ENCODE peak calls at places on chromosome 14, in five cellular contexts. D is endothelial cell, P is activated B cell treated with CpG ODN at 0.5 μM for 24 hours, J is fibroblast of mammary gland, G is BJ. K is an unnamed sample.

GRCh38 chr14:95356245-95356850 is 36.6 kb upstream of the CLMN start:
- DNase-seq in D (no peak), P (no peak), J (no peak), G (no peak), K (peak)

GRCh38 chr14:71684323-71684722 is 247.9 kb upstream of the RGS6 start:
- DNase-seq in D (no peak), P (no peak), J (no peak), G (no peak), K (no peak)

GRCh38 chr14:87044807-87045206 is 948.2 kb downstream of the GALC start:
- DNase-seq in D (no peak), P (no peak), J (no peak), G (no peak), K (no peak)

GRCh38 chr14:82009076-82009475 is 475.4 kb upstream of the SEL1L start:
- DNase-seq in D (no peak), P (no peak), J (no peak), G (no peak), K (no peak)

GRCh38 chr14:60090864-60091519 is 731 bp upstream of the PCNX4 start:
- DNase-seq in D (no peak), P (no peak), J (peak), G (no peak), K (peak)

GRCh38 chr14:51504626-51505025 is 147.1 kb upstream of the FRMD6 start:
- DNase-seq in D (no peak), P (no peak), J (no peak), G (no peak), K (no peak)

GRCh38 chr14:96398432-96398831 is 6.5 kb downstream of the AK7 start:
- DNase-seq in D (no peak), P (no peak), J (no peak), G (no peak), K (no peak)

GRCh38 chr14:68631691-68632590 is 160.9 kb downstream of the ZFP36L1 start:
- DNase-seq in D (no peak), P (no peak), J (no peak), G (no peak), K (no peak)

GRCh38 chr14:81452341-81452740 is 52.2 kb upstream of the STON2 start:
- DNase-seq in D (no peak), P (no peak), J (no peak), G (no peak), K (no peak)

GRCh38 chr14:100871234-100872186 is 32.0 kb downstream of the RTL1 start:
- DNase-seq in D (no peak), P (no peak), J (peak), G (no peak), K (no peak)

GRCh38 chr14:59189281-59189821 is 884 bp downstream of the DAAM1 start:
- DNase-seq in D (no peak), P (peak), J (no peak), G (no peak), K (no peak)

GRCh38 chr14:29652586-29652985 is 275.1 kb downstream of the PRKD1 start:
- DNase-seq in D (no peak), P (no peak), J (no peak), G (no peak), K (no peak)

GRCh38 chr14:77204907-77205306 is 23.3 kb downstream of the TMEM63C start:
- DNase-seq in D (no peak), P (no peak), J (no peak), G (no peak), K (no peak)

GRCh38 chr14:20630340-20631022 is 11.0 kb downstream of the OR6S1 start:
- DNase-seq in D (peak), P (no peak), J (peak), G (no peak), K (peak)

GRCh38 chr14:74299061-74299545 is 3.6 kb downstream of the ABCD4 start:
- DNase-seq in D (peak), P (no peak), J (peak), G (no peak), K (no peak)

GRCh38 chr14:101833045-101833444 is 71.5 kb downstream of the PPP2R5C start:
- DNase-seq in D (no peak), P (no peak), J (no peak), G (no peak), K (no peak)

GRCh38 chr14:103118663-103119404 is 4.4 kb upstream of the TNFAIP2 start:
- DNase-seq in D (no peak), P (no peak), J (no peak), G (no peak), K (no peak)

GRCh38 chr14:105195533-105196227 is 14.6 kb upstream of the NUDT14 start:
- DNase-seq in D (peak), P (no peak), J (no peak), G (no peak), K (no peak)

GRCh38 chr14:20347747-20348146 is 4.3 kb downstream of the PARP2 start:
- DNase-seq in D (no peak), P (no peak), J (no peak), G (no peak), K (no peak)

GRCh38 chr14:55800443-55800842 is 220.4 kb downstream of the KTN1 start:
- DNase-seq in D (no peak), P (no peak), J (no peak), G (no peak), K (no peak)

GRCh38 chr14:24734917-24735500 is 101.0 kb upstream of the GZMB start:
- DNase-seq in D (peak), P (no peak), J (peak), G (peak), K (peak)

GRCh38 chr14:70078329-70078728 is 110.4 kb downstream of the SLC8A3 start:
- DNase-seq in D (no peak), P (no peak), J (no peak), G (no peak), K (no peak)

GRCh38 chr14:58712357-58712756 is 74.6 kb downstream of the DACT1 start:
- DNase-seq in D (no peak), P (no peak), J (no peak), G (no peak), K (no peak)

GRCh38 chr14:93262446-93262845 is 55.4 kb downstream of the UBR7 start:
- DNase-seq in D (no peak), P (no peak), J (no peak), G (no peak), K (no peak)

GRCh38 chr14:103122578-103123127 is 608 bp upstream of the TNFAIP2 start:
- DNase-seq in D (peak), P (no peak), J (no peak), G (no peak), K (no peak)

GRCh38 chr14:102538598-102539543 is 29.3 kb upstream of the ANKRD9 start:
- DNase-seq in D (no peak), P (no peak), J (no peak), G (no peak), K (no peak)

GRCh38 chr14:69043007-69043444 is 63.9 kb upstream of the ACTN1 start:
- DNase-seq in D (no peak), P (no peak), J (no peak), G (no peak), K (no peak)

GRCh38 chr14:55899531-55899930 is 218.7 kb upstream of the PELI2 start:
- DNase-seq in D (no peak), P (no peak), J (peak), G (no peak), K (no peak)

GRCh38 chr14:89042021-89042420 is 217.6 kb downstream of the TTC8 start:
- DNase-seq in D (no peak), P (no peak), J (no peak), G (no peak), K (no peak)

GRCh38 chr14:89040438-89041244 is 216.2 kb downstream of the TTC8 start:
- DNase-seq in D (peak), P (peak), J (peak), G (peak), K (no peak)

GRCh38 chr14:89037065-89037464 is 212.6 kb downstream of the TTC8 start:
- DNase-seq in D (no peak), P (no peak), J (no peak), G (no peak), K (no peak)

GRCh38 chr14:89040080-89040437 is 215.6 kb downstream of the TTC8 start:
- DNase-seq in D (no peak), P (no peak), J (no peak), G (no peak), K (no peak)

DNA sequence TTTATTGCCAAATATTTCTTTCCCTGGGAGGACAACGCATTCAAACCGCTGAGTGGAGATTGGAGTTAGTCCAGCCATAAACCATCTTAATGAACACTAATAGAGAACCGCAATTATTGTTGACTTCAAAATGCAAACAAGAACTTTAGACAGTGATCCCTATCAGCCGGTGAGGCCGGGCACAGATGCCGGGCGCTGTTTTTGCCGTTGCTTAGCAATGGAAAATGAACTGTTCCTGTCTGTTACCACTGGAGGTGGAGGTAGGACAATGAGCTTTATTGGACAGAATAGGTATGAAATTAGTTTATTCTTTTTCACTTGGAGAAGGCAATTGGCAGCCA is 216.8 kb downstream of the TTC8 start:
- DNase-seq in D (no peak), P (no peak), J (no peak), G (no peak), K (no peak)
- TF ChIP-seq CTCF in D (no peak), P (no peak), J (no peak), G (no peak), K (no peak)

GRCh38 chr14:63045612-63046320 is 508 bp upstream of the KCNH5 start:
- DNase-seq in D (peak), P (no peak), J (peak), G (no peak), K (no peak)
- TF ChIP-seq CTCF in D (no peak), P (no peak), J (no peak), G (peak), K (no peak)

DNA sequence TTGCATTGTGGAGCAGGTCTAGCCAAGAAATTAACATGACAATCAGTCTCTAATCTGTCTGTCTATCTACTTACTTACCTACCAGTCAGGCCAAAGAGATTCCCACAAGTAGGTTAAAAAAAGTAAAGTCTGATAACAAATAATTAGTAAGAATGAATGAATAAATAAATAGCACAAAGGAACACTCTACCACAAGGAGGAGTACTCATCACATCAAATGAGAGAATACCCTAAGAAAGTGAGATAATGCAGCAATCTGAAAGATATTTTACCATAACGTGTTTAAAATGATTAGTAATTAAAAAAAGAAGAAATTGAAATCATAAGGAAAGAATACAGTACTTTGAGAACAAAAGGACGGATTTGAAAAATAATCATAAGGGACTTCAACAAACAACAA is 187.2 kb downstream of the SYNE2 start:
- DNase-seq in D (no peak), P (no peak), J (peak), G (no peak), K (no peak)
- TF ChIP-seq CTCF in D (no peak), P (no peak), J (peak), G (peak), K (peak)

GRCh38 chr14:65501328-65501727 is 88.8 kb downstream of the FUT8 start:
- DNase-seq in D (no peak), P (no peak), J (no peak), G (no peak), K (no peak)
- TF ChIP-seq CTCF in D (no peak), P (no peak), J (peak), G (no peak), K (no peak)

GRCh38 chr14:22766457-22767322 is at the start of gene OXA1L:
- DNase-seq in D (peak), P (peak), J (peak), G (peak), K (peak)
- TF ChIP-seq CTCF in D (no peak), P (no peak), J (no peak), G (no peak), K (no peak)

GRCh38 chr14:88437659-88438058 is 52.2 kb downstream of the SPATA7 start:
- DNase-seq in D (no peak), P (no peak), J (peak), G (no peak), K (no peak)
- TF ChIP-seq CTCF in D (no peak), P (no peak), J (peak), G (peak), K (no peak)

GRCh38 chr14:65361920-65362319 is 50.6 kb upstream of the FUT8 start:
- DNase-seq in D (no peak), P (no peak), J (peak), G (peak), K (no peak)

GRCh38 chr14:65356327-65356836 is 56.1 kb upstream of the FUT8 start:
- DNase-seq in D (no peak), P (no peak), J (peak), G (peak), K (peak)

GRCh38 chr14:65357091-65357490 is 55.4 kb upstream of the FUT8 start:
- DNase-seq in D (no peak), P (no peak), J (no peak), G (no peak), K (no peak)

GRCh38 chr14:65360144-65360784 is 52.3 kb upstream of the FUT8 start:
- DNase-seq in D (no peak), P (no peak), J (no peak), G (no peak), K (no peak)

GRCh38 chr14:65359503-65359902 is 53.0 kb upstream of the FUT8 start:
- DNase-seq in D (no peak), P (no peak), J (peak), G (no peak), K (no peak)
- TF ChIP-seq CTCF in D (no peak), P (no peak), J (peak), G (peak), K (peak)

DNA sequence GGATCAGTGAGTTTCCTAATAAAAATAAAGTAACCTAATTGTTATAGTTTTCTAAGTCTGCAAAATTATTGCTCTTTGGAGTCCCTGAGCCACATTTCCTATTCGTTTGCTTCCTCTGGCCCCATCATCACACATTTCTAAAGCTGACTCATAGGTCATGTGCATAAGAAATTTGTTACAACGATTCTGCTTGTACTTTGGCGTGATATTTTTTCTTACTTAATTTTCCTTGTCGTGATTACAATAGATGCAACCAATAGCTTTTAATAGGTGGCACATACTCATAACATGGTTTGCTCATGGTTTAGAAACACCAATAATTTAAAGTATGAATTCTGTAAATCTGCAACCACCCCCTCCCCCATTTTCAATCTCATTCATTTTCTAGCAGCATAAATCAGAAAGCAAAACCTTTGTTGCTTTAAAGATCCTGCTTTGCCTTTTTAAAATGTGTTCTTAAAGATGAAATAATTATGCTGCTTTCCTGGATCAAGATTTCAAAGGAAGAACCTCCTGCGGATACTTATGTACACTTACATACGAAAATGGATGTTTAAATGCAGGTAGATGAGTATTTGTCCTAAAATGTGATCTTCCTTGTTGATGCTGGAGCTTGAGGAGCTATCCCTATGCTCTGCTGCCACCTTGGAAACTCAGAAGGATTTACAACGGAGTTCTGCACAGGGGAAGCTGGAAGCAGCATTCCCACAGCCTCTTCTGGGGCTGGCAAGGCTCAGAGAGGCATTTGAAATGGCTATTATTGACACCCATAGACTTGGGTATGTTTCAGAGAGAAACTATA is 1.7 kb upstream of the FLRT2 start:
- DNase-seq in D (peak), P (no peak), J (peak), G (peak), K (peak)
- TF ChIP-seq CTCF in D (no peak), P (no peak), J (peak), G (peak), K (peak)

GRCh38 chr14:37596790-37597189 is 1.4 kb downstream of the TTC6 start:
- DNase-seq in D (no peak), P (no peak), J (no peak), G (no peak), K (no peak)

GRCh38 chr14:37595809-37596595 is 573 bp downstream of the TTC6 start:
- DNase-seq in D (peak), P (no peak), J (peak), G (no peak), K (no peak)

GRCh38 chr14:37598085-37598972 is 2.9 kb downstream of the TTC6 start:
- DNase-seq in D (no peak), P (no peak), J (no peak), G (no peak), K (no peak)

GRCh38 chr14:37598973-37599526 is 3.6 kb downstream of the TTC6 start:
- DNase-seq in D (no peak), P (no peak), J (no peak), G (no peak), K (no peak)

DNA sequence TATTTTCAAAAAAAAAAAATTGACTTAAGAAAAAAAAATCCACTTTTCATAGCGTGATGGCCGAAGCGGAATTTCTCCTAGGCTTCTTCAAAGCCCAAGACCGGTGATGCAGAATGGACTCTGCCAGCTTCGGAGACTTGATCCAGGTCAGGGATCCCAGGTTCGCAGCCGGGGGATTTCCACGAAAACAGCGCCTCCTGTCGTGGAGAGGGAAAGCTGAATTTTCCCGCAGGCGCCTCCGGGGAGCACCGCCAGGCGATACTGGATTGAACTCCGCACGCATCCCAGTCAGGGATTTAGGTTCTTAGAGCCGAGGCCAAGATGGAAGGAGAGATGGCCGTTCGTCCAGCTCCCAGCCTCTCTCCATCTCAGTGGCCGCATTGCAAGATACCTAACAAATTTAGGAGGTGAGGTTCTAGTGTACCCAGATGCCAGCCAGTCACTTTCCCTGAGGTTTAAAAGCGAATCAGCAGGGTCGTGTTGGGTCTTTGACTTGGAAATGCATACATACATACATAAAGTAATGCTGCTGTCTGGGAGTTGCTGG is 2.2 kb downstream of the TTC6 start:
- DNase-seq in D (peak), P (no peak), J (peak), G (no peak), K (no peak)
- TF ChIP-seq CTCF in D (peak), P (no peak), J (peak), G (peak), K (peak)

GRCh38 chr14:67618617-67619063 is 1.1 kb upstream of the ARG2 start:
- DNase-seq in D (peak), P (no peak), J (peak), G (peak), K (peak)

GRCh38 chr14:67620217-67620789 is 583 bp downstream of the ARG2 start:
- DNase-seq in D (no peak), P (no peak), J (no peak), G (no peak), K (no peak)

GRCh38 chr14:67622675-67623074 is 3.0 kb downstream of the ARG2 start:
- DNase-seq in D (peak), P (no peak), J (peak), G (peak), K (peak)

GRCh38 chr14:67623114-67623513 is 3.4 kb downstream of the ARG2 start:
- DNase-seq in D (no peak), P (no peak), J (peak), G (no peak), K (no peak)

DNA sequence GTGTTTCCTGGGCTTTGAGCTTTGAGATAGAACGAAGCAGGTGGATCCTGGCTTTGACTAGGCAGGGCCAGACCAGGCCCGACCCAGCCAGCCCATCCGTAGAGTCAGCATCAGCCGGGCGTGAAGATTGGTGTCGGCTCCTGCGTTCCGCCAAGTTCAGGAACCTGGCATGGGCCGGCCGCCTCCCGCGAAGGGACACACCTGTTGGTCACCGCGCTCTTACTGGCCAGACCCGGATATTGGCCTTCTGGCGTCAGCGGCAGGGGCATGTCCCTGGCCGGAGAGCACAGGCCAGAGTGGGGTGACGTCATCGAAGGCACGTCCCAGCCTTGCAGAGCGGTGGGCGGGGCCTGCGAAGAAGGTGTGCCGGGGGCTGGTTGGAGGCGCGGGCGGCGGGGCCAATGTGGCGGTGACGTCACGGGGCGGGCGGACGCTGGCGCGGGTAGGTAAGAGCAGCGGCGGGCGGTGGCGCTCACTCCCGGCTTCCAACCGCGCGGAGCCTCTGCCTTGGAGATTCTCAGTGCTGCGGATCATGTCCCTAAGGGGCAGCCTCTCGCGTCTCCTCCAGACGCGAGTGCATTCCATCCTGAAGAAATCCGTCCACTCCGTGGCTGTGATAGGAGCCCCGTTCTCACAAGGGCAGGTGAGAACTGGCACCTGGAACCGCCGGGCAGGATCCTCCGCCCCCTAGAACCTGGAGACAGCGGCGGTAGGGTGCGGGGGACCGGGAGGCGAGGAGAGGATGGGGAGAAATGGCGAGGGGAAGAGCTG is at the start of gene ARG2:
- DNase-seq in D (peak), P (peak), J (peak), G (peak), K (peak)
- TF ChIP-seq CTCF in D (no peak), P (no peak), J (no peak), G (no peak), K (no peak)